ENCODE peak calls at places on chromosomes 16 and 17, in four cellular contexts. K is IMR-90, C is H1, O is H9. H is an unnamed sample.

GRCh38 chr16:68367034-68367433 is 56.2 kb downstream of the PRMT7 start:
- DNase-seq in K (peak; percentile 9), C (no peak), O (peak; percentile 78), H (peak; percentile 74)

GRCh38 chr17:66964083-66964771 is at the start of gene CACNG4:
- DNase-seq in K (no peak), C (no peak), O (no peak), H (peak; percentile 62)

GRCh38 chr16:85391175-85391707 is 221.9 kb upstream of the GSE1 start:
- DNase-seq in K (no peak), C (no peak), O (no peak), H (no peak)

GRCh38 chr17:16439867-16440351 is 24.5 kb downstream of the TRPV2 start:
- DNase-seq in K (no peak), C (no peak), O (no peak), H (no peak)

GRCh38 chr17:35081638-35082037 is 18.1 kb upstream of the RFFL start:
- DNase-seq in K (no peak), C (no peak), O (no peak), H (no peak)

GRCh38 chr16:51430716-51431369 is 279.8 kb upstream of the SALL1 start:
- DNase-seq in K (no peak), C (no peak), O (no peak), H (no peak)

GRCh38 chr16:68472581-68472980 is 24.3 kb upstream of the SMPD3 start:
- DNase-seq in K (no peak), C (no peak), O (no peak), H (no peak)

GRCh38 chr16:76970087-76970744 is 220.8 kb upstream of the MON1B start:
- DNase-seq in K (no peak), C (no peak), O (no peak), H (peak; percentile 31)

GRCh38 chr17:61425682-61426481 is 26.2 kb downstream of the TBX2 start:
- DNase-seq in K (no peak), C (no peak), O (peak; percentile 90), H (peak; percentile 72)

GRCh38 chr16:17555176-17555575 is 84.4 kb upstream of the XYLT1 start:
- DNase-seq in K (peak; percentile 83), C (no peak), O (no peak), H (no peak)

GRCh38 chr17:9177212-9177611 is 155.9 kb downstream of the NTN1 start:
- DNase-seq in K (no peak), C (no peak), O (no peak), H (no peak)

GRCh38 chr17:418421-418751 is 65.8 kb upstream of the RPH3AL start:
- DNase-seq in K (no peak), C (no peak), O (no peak), H (no peak)

GRCh38 chr17:61361084-61361483 is 38.6 kb upstream of the TBX2 start:
- DNase-seq in K (peak; percentile 84), C (no peak), O (no peak), H (no peak)

GRCh38 chr16:80027007-80027965 is 426.7 kb upstream of the MAF start:
- DNase-seq in K (peak; percentile 72), C (peak; percentile 78), O (peak; percentile 84), H (peak; percentile 97)

GRCh38 chr16:89658221-89658879 is 714 bp downstream of the SPATA33 start:
- DNase-seq in K (no peak), C (no peak), O (no peak), H (peak; percentile 29)

GRCh38 chr17:78164748-78165607 is 3.4 kb upstream of the SYNGR2 start:
- DNase-seq in K (no peak), C (no peak), O (no peak), H (no peak)

GRCh38 chr17:47978324-47978723 is 7.4 kb downstream of the CDK5RAP3 start:
- DNase-seq in K (peak; percentile 54), C (no peak), O (peak; percentile 87), H (peak; percentile 77)

GRCh38 chr17:72683506-72684404 is 408.7 kb downstream of the SLC39A11 start:
- DNase-seq in K (peak; percentile 98), C (no peak), O (no peak), H (peak; percentile 68)

GRCh38 chr17:76178124-76178523 is 37.1 kb upstream of the FOXJ1 start:
- DNase-seq in K (no peak), C (no peak), O (no peak), H (no peak)
- H3K56ac ChIP-seq in K (no peak overlapping the region), C (no peak overlapping the region), O (no peak overlapping the region), H (no peak overlapping the region)

GRCh38 chr17:81960130-81960958 is 643 bp downstream of the NOTUM start:
- DNase-seq in K (no peak), C (no peak), O (peak; percentile 69), H (peak; percentile 59)

GRCh38 chr17:81957691-81958432 is 3.1 kb downstream of the NOTUM start:
- DNase-seq in K (no peak), C (no peak), O (no peak), H (no peak)

GRCh38 chr17:81958633-81959342 is 2.2 kb downstream of the NOTUM start:
- DNase-seq in K (no peak), C (no peak), O (no peak), H (no peak)

GRCh38 chr17:81961087-81961514 is at the start of gene NOTUM:
- DNase-seq in K (peak; percentile 12), C (no peak), O (no peak), H (peak; percentile 75)

GRCh38 chr17:81959362-81960129 is 1.4 kb downstream of the NOTUM start:
- DNase-seq in K (peak; percentile 24), C (no peak), O (peak; percentile 83), H (peak; percentile 63)
- H2BK120ac ChIP-seq in K (no peak overlapping the region), C (no peak overlapping the region), O (no peak overlapping the region), H (no peak overlapping the region)

GRCh38 chr16:83980794-83981193 is 12.8 kb downstream of the NECAB2 start:
- DNase-seq in K (no peak), C (no peak), O (no peak), H (no peak)
- H3K56ac ChIP-seq in K (no peak overlapping the region), C (no peak overlapping the region), O (no peak overlapping the region), H (no peak overlapping the region)

DNA sequence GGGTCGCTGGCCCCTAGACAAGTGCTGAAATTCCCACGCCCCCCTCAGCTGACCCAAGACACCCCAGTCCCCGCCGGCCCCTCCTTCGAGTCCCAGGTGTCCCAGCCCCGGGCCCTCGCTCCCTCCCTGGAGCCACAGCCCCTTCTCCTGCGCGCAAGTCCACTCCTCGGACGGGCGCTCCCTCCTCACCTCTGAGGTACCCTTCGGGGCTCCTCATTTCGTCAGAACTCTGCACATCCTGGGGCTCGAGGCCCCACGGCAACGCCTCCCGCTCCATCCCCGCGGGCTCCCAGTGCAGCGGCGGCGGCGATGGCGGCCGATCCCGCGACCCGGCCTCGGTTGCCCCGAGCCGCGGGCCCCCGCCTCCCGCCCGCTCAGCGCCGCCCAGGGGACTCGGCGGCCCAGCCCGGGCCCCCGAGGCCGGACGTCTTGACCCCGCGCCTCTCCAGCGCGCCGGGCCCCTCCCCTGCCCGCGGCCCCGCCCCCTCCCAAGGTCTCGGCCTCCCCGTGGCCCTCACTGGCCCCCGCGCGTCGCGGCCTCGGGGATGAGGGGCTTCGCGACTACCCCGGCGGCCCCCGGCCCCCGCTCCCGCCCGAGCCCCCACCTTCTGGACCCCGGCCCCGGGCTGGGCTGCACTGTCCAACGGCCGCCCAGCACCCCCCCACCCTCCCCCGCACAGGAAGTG is at the start of gene ZNF768:
- DNase-seq in K (no peak), C (no peak), O (peak; percentile 83), H (peak; percentile 84)
- H2BK120ac ChIP-seq in K (peak within 1 kb of the TSS; percentile 77), C (peak within 1 kb of the TSS; percentile 54), O (no peak within 1 kb of the TSS), H (peak within 1 kb of the TSS; percentile 88)

DNA sequence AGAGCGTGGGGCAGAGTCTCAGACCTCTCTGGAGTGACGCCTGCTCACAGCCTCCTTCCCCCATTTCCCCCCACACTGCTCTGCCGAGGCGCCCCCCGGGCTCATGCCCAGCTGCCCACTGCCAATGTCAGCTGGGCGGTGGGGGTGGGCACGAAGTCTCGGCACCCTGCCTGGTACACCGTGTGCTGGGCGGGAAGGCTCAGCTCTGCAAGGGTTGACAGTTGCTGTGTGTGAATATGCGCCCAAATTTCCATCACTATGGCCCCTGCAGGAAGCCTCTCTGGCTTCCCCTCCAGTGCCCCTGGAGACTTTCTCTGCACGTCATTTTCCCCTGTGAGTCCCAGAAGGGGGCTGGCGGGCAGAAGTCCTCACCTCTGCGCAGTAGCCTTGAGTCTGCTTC is 11.6 kb upstream of the CAMKK1 start:
- DNase-seq in K (no peak), C (no peak), O (no peak), H (no peak)
- H3K56ac ChIP-seq in K (no peak overlapping the region), C (no peak overlapping the region), O (no peak overlapping the region), H (no peak overlapping the region)

GRCh38 chr17:10558049-10558448 is 8.6 kb upstream of the MYH2 start:
- DNase-seq in K (no peak), C (no peak), O (no peak), H (no peak)
- H2BK120ac ChIP-seq in K (no peak overlapping the region), C (no peak overlapping the region), O (no peak overlapping the region), H (no peak overlapping the region)

DNA sequence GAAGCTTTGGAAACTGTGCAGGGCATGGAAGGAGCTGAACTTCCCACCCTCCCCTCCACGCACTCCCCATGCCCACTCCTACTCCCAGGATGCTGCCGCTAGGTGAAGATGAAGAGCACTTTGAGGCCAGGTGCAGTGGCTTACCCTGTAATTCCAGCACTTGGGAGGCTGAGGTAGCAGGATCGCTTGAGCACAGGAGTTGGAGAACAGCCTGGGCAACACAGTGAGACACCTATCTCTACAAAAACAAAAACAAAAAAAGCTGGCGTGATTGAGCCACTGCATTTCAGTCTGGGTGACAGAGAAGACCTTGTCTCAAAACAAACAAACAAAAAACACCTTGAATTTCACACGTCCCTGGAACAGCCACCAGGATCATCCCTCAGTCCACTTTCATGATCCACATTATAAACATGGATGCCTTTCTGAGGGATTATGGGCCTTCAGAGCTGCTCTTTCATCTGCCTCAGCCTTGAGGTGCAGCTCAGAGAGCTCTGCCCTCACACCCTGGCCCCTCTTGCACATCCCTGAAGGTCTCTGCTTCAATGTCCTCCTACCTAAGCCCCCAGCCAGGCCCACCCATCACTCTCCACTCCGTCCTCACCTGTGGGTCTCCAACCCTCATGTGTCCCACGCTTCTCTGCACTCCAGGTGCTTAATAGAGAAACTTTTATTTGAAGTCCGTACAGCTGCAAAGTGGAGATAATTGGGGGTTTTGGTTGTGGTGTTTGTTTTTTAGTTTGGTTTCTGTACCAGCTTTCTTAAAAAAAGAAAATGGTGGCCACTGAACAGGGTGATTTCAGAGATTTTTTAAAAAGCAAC is 25.8 kb downstream of the PHB1 start:
- DNase-seq in K (peak; percentile 28), C (no peak), O (no peak), H (no peak)
- H3K56ac ChIP-seq in K (no peak overlapping the region), C (no peak overlapping the region), O (no peak overlapping the region), H (no peak overlapping the region)

DNA sequence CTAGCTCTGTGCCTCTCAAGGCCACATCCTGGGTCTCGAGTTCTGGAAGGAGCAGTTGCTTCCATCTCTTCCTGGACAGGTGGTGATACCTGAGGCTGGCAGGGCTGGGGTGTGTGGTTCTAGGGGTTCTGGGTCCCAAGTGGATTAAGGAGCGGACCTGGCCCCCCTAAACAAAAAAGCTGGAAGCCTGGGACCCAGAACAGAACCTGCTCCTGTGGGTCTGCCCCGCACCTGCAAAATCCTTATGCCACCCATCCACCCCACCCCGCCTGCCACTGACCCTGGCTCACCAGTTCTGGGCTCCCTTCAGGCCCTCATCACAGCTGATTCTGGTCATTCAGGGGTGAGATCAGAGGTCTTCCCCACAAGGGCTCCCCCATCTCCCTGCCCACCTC is 44.8 kb downstream of the ADCY7 start:
- DNase-seq in K (no peak), C (no peak), O (no peak), H (no peak)
- H2BK120ac ChIP-seq in K (no peak overlapping the region), C (no peak overlapping the region), O (no peak overlapping the region), H (no peak overlapping the region)

DNA sequence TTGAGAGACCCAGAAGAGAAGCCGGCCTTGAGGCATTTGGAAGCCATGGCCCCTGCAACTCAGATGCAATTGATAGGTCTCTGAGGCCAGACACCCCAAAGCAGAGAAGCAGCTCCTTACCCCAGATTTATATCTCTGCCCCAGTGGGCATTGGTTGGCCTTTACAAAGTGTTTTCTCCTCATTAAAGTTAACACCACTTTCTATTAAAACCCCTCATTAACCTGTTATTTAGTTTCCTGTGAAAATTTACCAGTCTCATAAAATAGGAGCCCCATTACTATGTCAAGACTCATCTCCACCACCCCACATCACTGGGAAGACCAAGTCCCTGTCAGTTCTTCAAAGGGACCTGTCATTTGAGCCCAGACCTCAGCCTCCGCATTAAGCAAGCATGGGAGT is at the start of gene KRT35:
- DNase-seq in K (no peak), C (no peak), O (no peak), H (no peak)
- H3K56ac ChIP-seq in K (no peak within 1 kb of the TSS), C (no peak within 1 kb of the TSS), O (no peak within 1 kb of the TSS), H (no peak within 1 kb of the TSS)

H was measured in mesendoderm.